ENCODE peak calls at places on chromosomes 13 and 19, in six cellular contexts. X is NCI-H2171 treated with DMSO at 0.1 percent for 48 hours; N is glutamatergic neuron; Z is stimulated activated CD4-positive, alpha-beta T cell treated with anti-CD3 and anti-CD28 coated beads, Interleukin-12 subunit alpha, Interleukin-12 subunit beta, amount 100 ng/mL, for 48 hours; F is T-helper 1 cell; K is T-cell. Q is an unnamed sample.

GRCh38 chr19:30226464-30227070 is 145.6 kb upstream of the ZNF536 start:
- DNase-seq in Z (no peak), K (no peak), X (peak; percentile 80), F (no peak), N (peak; percentile 46), Q (no peak)

GRCh38 chr19:11233073-11233472 is 6.3 kb upstream of the ANGPTL8 start:
- DNase-seq in K (no peak), Z (no peak), X (no peak), F (no peak), N (no peak), Q (no peak)

GRCh38 chr19:40279120-40279551 is 6.0 kb downstream of the AKT2 start:
- DNase-seq in K (no peak), N (no peak), F (no peak), X (no peak), Z (no peak), Q (no peak)

GRCh38 chr19:47255947-47256687 is at the start of gene CCDC9:
- DNase-seq in K (peak; percentile 88), F (peak; percentile 97), N (peak; percentile 97), X (peak; percentile 99), Z (peak; percentile 94), Q (peak; percentile 87)

GRCh38 chr13:50801087-50801931 is 42.2 kb downstream of the DLEU7 start:
- DNase-seq in N (peak; percentile 58), X (peak; percentile 38), Z (peak; percentile 47), K (peak; percentile 63), F (peak; percentile 73), Q (no peak)

GRCh38 chr19:20182232-20182785 is 15.3 kb downstream of the ZNF486 start:
- DNase-seq in N (no peak), K (no peak), X (no peak), Z (no peak), F (no peak), Q (no peak)

GRCh38 chr13:21079761-21080730 is 18.7 kb upstream of the LATS2 start:
- DNase-seq in X (no peak), K (no peak), Z (no peak), N (no peak), F (no peak), Q (peak; percentile 59)

GRCh38 chr19:3798137-3798536 is 12.0 kb upstream of the MATK start:
- DNase-seq in F (peak; percentile 58), X (no peak), Z (no peak), K (peak; percentile 40), N (no peak), Q (no peak)

GRCh38 chr19:6417713-6418561 is 6.7 kb downstream of the KHSRP start:
- DNase-seq in F (no peak), K (no peak), Z (no peak), X (no peak), N (no peak), Q (no peak)

GRCh38 chr19:13260883-13261653 is 110.9 kb downstream of the IER2 start:
- DNase-seq in F (peak; percentile 38), K (no peak), Z (no peak), X (no peak), N (no peak), Q (peak; percentile 38)

GRCh38 chr13:67299072-67299635 is 69.0 kb upstream of the PCDH9 start:
- DNase-seq in K (no peak), N (no peak), X (no peak), F (no peak), Z (no peak), Q (no peak)

GRCh38 chr19:35119578-35119977 is 4.0 kb downstream of the FXYD3 start:
- DNase-seq in F (no peak), N (no peak), X (no peak), K (no peak), Z (no peak), Q (no peak)

GRCh38 chr19:10237702-10238101 is 6.6 kb upstream of the S1PR2 start:
- DNase-seq in K (no peak), Z (no peak), F (no peak), N (no peak), X (no peak), Q (no peak)

GRCh38 chr13:109781384-109782065 is 4.9 kb downstream of the IRS2 start:
- DNase-seq in K (no peak), N (no peak), X (no peak), F (no peak), Z (no peak), Q (no peak)

GRCh38 chr19:3389876-3390361 is 23.5 kb downstream of the NFIC start:
- DNase-seq in Z (no peak), F (no peak), K (no peak), X (peak; percentile 90), N (no peak), Q (no peak)

GRCh38 chr19:4278010-4278409 is 1.1 kb upstream of the SHD start:
- DNase-seq in F (no peak), X (peak; percentile 25), Z (no peak), N (peak; percentile 52), K (no peak), Q (no peak)